ENCODE peak calls at places on chromosomes 5 and 9, in five cellular contexts. X is H7; C is GM12892; V is GM04504; G is activated CD8-positive, alpha-beta T cell treated with anti-CD3 and anti-CD28 coated beads, Interleukin-2, amount 10 ng/mL, durations not matched to agents 7 days and 5 days. K is an unnamed sample.

GRCh38 chr9:113511047-113511521 is 47.6 kb downstream of the RGS3 start:
- DNase-seq in C (no peak), X (no peak), G (no peak), V (no peak), K (no peak)

GRCh38 chr9:93592389-93593021 is 16.1 kb downstream of the PHF2 start:
- DNase-seq in C (no peak), V (no peak), G (peak; percentile 20), X (peak; percentile 83), K (no peak)

GRCh38 chr5:51651889-51652288 is 268.6 kb downstream of the ISL1 start:
- DNase-seq in C (no peak), V (no peak), G (no peak), X (no peak), K (no peak)

GRCh38 chr9:94148419-94148818 is 64.2 kb downstream of the PTPDC1 start:
- DNase-seq in X (no peak), C (no peak), V (no peak), G (no peak), K (no peak)

GRCh38 chr9:125391704-125392103 is 130.1 kb downstream of the GAPVD1 start:
- DNase-seq in V (no peak), C (no peak), X (peak; percentile 33), G (no peak), K (no peak)

GRCh38 chr9:76817489-76817888 is 53.3 kb downstream of the PCA3 start:
- DNase-seq in G (no peak), X (no peak), C (no peak), V (peak; percentile 68), K (peak; percentile 69)

GRCh38 chr9:84140535-84141101 is 160.0 kb downstream of the RMI1 start:
- DNase-seq in V (no peak), G (peak; percentile 27), X (peak; percentile 76), C (peak; percentile 31), K (no peak)

GRCh38 chr9:137286980-137287383 is 9.5 kb downstream of the TOR4A start:
- DNase-seq in C (peak; percentile 61), V (no peak), G (peak; percentile 54), X (peak; percentile 91), K (no peak)

GRCh38 chr5:776862-777711 is 7.4 kb downstream of the ZDHHC11B start:
- DNase-seq in G (no peak), V (no peak), C (no peak), X (peak; percentile 30), K (no peak)

GRCh38 chr5:63211413-63212132 is 633.0 kb downstream of the LRRC70 start:
- DNase-seq in C (no peak), G (no peak), X (peak; percentile 10), V (no peak), K (no peak)

GRCh38 chr5:121805931-121806330 is 45.8 kb upstream of the FTMT start:
- DNase-seq in C (no peak), X (no peak), V (peak; percentile 16), G (no peak), K (no peak)

GRCh38 chr9:106796771-106797170 is 66.2 kb upstream of the ZNF462 start:
- DNase-seq in G (no peak), C (no peak), X (no peak), V (no peak), K (no peak)

GRCh38 chr9:89430995-89431394 is 66.9 kb downstream of the SEMA4D start:
- DNase-seq in X (no peak), G (no peak), C (no peak), V (no peak), K (no peak)

GRCh38 chr5:58437661-58438060 is 22.2 kb downstream of the PLK2 start:
- DNase-seq in G (no peak), C (no peak), V (no peak), X (no peak), K (no peak)

GRCh38 chr5:137627730-137628129 is 108.2 kb downstream of the KLHL3 start:
- DNase-seq in G (no peak), V (no peak), C (no peak), X (no peak), K (no peak)

GRCh38 chr5:175814676-175815075 is 56.7 kb upstream of the CPLX2 start:
- DNase-seq in C (no peak), V (peak; percentile 72), G (no peak), X (no peak), K (peak; percentile 41)

GRCh38 chr5:125274211-125274610 is 527.8 kb upstream of the ZNF608 start:
- DNase-seq in V (no peak), C (no peak), G (no peak), X (no peak), K (no peak)

GRCh38 chr5:122332589-122333555 is 20.8 kb downstream of the SNCAIP start:
- DNase-seq in X (peak; percentile 14), G (no peak), V (no peak), C (no peak), K (no peak)

GRCh38 chr9:133421615-133422542 is at the start of gene ADAMTS13:
- DNase-seq in X (peak; percentile 77), C (peak; percentile 54), G (peak; percentile 43), V (no peak), K (no peak)

GRCh38 chr9:121888438-121888775 is 204.7 kb downstream of the TTLL11 start:
- DNase-seq in X (no peak), C (no peak), V (peak; percentile 64), G (no peak), K (peak; percentile 52)

GRCh38 chr5:159409801-159410200 is 79.5 kb upstream of the IL12B start:
- DNase-seq in C (no peak), V (no peak), X (no peak), G (peak; percentile 55), K (no peak)

GRCh38 chr5:140317859-140318258 is 15.0 kb upstream of the PFDN1 start:
- DNase-seq in V (no peak), X (no peak), C (no peak), G (no peak), K (no peak)

GRCh38 chr5:380701-381309 is 59.3 kb downstream of the AHRR start:
- DNase-seq in G (peak; percentile 16), X (no peak), V (no peak), C (no peak), K (no peak)

GRCh38 chr5:144794922-144795321 is 624.2 kb downstream of the KCTD16 start:
- DNase-seq in V (no peak), X (no peak), G (no peak), C (no peak), K (peak; percentile 27)

GRCh38 chr5:111834926-111835599 is 78.1 kb upstream of the NREP start:
- DNase-seq in X (no peak), V (no peak), G (no peak), C (no peak), K (no peak)

GRCh38 chr9:133888779-133889491 is 103.2 kb downstream of the VAV2 start:
- DNase-seq in C (no peak), X (peak; percentile 78), V (no peak), G (no peak), K (no peak)

GRCh38 chr9:1366300-1366699 is 316.1 kb downstream of the DMRT2 start:
- DNase-seq in G (peak; percentile 21), X (no peak), C (no peak), V (no peak), K (no peak)

GRCh38 chr5:98397081-98397480 is 376.4 kb upstream of the RGMB start:
- DNase-seq in G (no peak), X (no peak), V (peak; percentile 84), C (no peak), K (peak; percentile 29)

GRCh38 chr5:175321927-175322532 is 122.0 kb downstream of the DRD1 start:
- DNase-seq in C (no peak), X (peak; percentile 70), G (peak; percentile 59), V (no peak), K (no peak)

GRCh38 chr9:33469891-33470290 is 3.8 kb downstream of the NOL6 start:
- DNase-seq in V (no peak), X (no peak), G (no peak), C (no peak), K (no peak)